ENCODE peak calls at places on chromosomes 1 and 21, in five cellular contexts. S, A, V, J and R are unnamed samples.
A peak's percentile ranks its signal among the peaks of the same experiment; 100 is the strongest.

GRCh38 chr1:24567792-24568388 is 12.0 kb downstream of the NCMAP start:
- DNase-seq in S (peak; percentile 26), A (no peak), V (no peak), J (peak; percentile 86), R (no peak)

GRCh38 chr1:228376262-228376628 is 30.4 kb downstream of the TRIM11 start:
- DNase-seq in S (no peak), A (no peak), V (no peak), J (no peak), R (no peak)

GRCh38 chr1:156123356-156124196 is 9.1 kb downstream of the LMNA start:
- DNase-seq in S (peak; percentile 78), A (peak; percentile 67), V (peak; percentile 87), J (peak; percentile 95), R (peak; percentile 28)

GRCh38 chr1:189435398-189435797 is 1042.3 kb downstream of the BRINP3 start:
- DNase-seq in S (no peak), A (no peak), V (no peak), J (no peak), R (no peak)

GRCh38 chr1:94602312-94602711 is 60.8 kb upstream of the F3 start:
- DNase-seq in S (no peak), A (no peak), V (no peak), J (peak; percentile 52), R (peak; percentile 87)

GRCh38 chr21:42973991-42974831 is at the start of gene PKNOX1:
- DNase-seq in S (peak; percentile 100), A (peak; percentile 99), V (peak; percentile 98), J (peak; percentile 100), R (peak; percentile 99)

GRCh38 chr1:79859212-79859948 is 852.9 kb upstream of the ADGRL4 start:
- DNase-seq in S (no peak), A (no peak), V (no peak), J (no peak), R (no peak)

GRCh38 chr21:45383111-45383614 is 21.8 kb upstream of the COL18A1 start:
- DNase-seq in S (no peak), A (no peak), V (no peak), J (peak; percentile 26), R (no peak)

GRCh38 chr1:67376381-67376780 is 53.8 kb downstream of the SERBP1 start:
- DNase-seq in S (no peak), A (no peak), V (no peak), J (no peak), R (no peak)

GRCh38 chr1:117368116-117369108 is 1.2 kb downstream of the MAN1A2 start:
- DNase-seq in S (peak; percentile 22), A (no peak), V (no peak), J (no peak), R (peak; percentile 30)

GRCh38 chr1:52368383-52369172 is 2.6 kb upstream of the CC2D1B start:
- DNase-seq in S (peak; percentile 88), A (peak; percentile 54), V (no peak), J (peak; percentile 77), R (peak; percentile 78)

GRCh38 chr1:215569987-215570824 is 3.1 kb downstream of the KCTD3 start:
- DNase-seq in S (no peak), A (no peak), V (no peak), J (no peak), R (no peak)